ENCODE peak calls at places on chromosomes 6 and 20, in six cellular contexts. One of them, this sample, is unnamed.

GRCh38 chr20:21559305-21559704 is 45.4 kb upstream of the NKX2-2 start:
- DNase-seq in MG63: no peak
- DNase-seq in fibroblast of lung: no peak
- DNase-seq in HEK293T: no peak
- DNase-seq in RPMI8226: no peak
- DNase-seq in activated CD8-positive, alpha-beta memory T cell treated with anti-CD3 and anti-CD28 coated beads for 48 hours: no peak
- DNase-seq in this sample: no peak

GRCh38 chr6:1208876-1209275 is 103.0 kb upstream of the FOXQ1 start:
- DNase-seq in RPMI8226: no peak
- DNase-seq in activated CD8-positive, alpha-beta memory T cell treated with anti-CD3 and anti-CD28 coated beads for 48 hours: no peak
- DNase-seq in HEK293T: no peak
- DNase-seq in fibroblast of lung: no peak
- DNase-seq in MG63: no peak
- DNase-seq in this sample: no peak

GRCh38 chr6:135906542-135906941 is 55.0 kb downstream of the PDE7B start:
- DNase-seq in RPMI8226: no peak
- DNase-seq in fibroblast of lung: peak
- DNase-seq in MG63: no peak
- DNase-seq in HEK293T: no peak
- DNase-seq in activated CD8-positive, alpha-beta memory T cell treated with anti-CD3 and anti-CD28 coated beads for 48 hours: no peak
- DNase-seq in this sample: no peak

GRCh38 chr6:156827382-156827781 is 50.2 kb downstream of the ARID1B start:
- DNase-seq in HEK293T: no peak
- DNase-seq in fibroblast of lung: no peak
- DNase-seq in activated CD8-positive, alpha-beta memory T cell treated with anti-CD3 and anti-CD28 coated beads for 48 hours: no peak
- DNase-seq in RPMI8226: no peak
- DNase-seq in MG63: no peak
- DNase-seq in this sample: no peak

GRCh38 chr6:90186637-90187361 is 109.8 kb downstream of the BACH2 start:
- DNase-seq in HEK293T: no peak
- DNase-seq in activated CD8-positive, alpha-beta memory T cell treated with anti-CD3 and anti-CD28 coated beads for 48 hours: no peak
- DNase-seq in MG63: no peak
- DNase-seq in RPMI8226: no peak
- DNase-seq in fibroblast of lung: no peak
- DNase-seq in this sample: peak

GRCh38 chr20:37764333-37764935 is 70.6 kb downstream of the CTNNBL1 start:
- DNase-seq in fibroblast of lung: no peak
- DNase-seq in RPMI8226: no peak
- DNase-seq in HEK293T: no peak
- DNase-seq in activated CD8-positive, alpha-beta memory T cell treated with anti-CD3 and anti-CD28 coated beads for 48 hours: no peak
- DNase-seq in MG63: no peak
- DNase-seq in this sample: no peak

GRCh38 chr6:167963589-167964057 is 33.8 kb upstream of the KIF25 start:
- DNase-seq in RPMI8226: no peak
- DNase-seq in MG63: no peak
- DNase-seq in HEK293T: no peak
- DNase-seq in fibroblast of lung: no peak
- DNase-seq in activated CD8-positive, alpha-beta memory T cell treated with anti-CD3 and anti-CD28 coated beads for 48 hours: no peak
- DNase-seq in this sample: no peak

GRCh38 chr6:20333870-20334269 is 67.8 kb upstream of the E2F3 start:
- DNase-seq in RPMI8226: no peak
- DNase-seq in HEK293T: no peak
- DNase-seq in MG63: no peak
- DNase-seq in activated CD8-positive, alpha-beta memory T cell treated with anti-CD3 and anti-CD28 coated beads for 48 hours: no peak
- DNase-seq in fibroblast of lung: no peak
- DNase-seq in this sample: no peak

GRCh38 chr6:132322398-132322797 is 78.9 kb downstream of the MOXD1 start:
- DNase-seq in RPMI8226: no peak
- DNase-seq in MG63: no peak
- DNase-seq in HEK293T: no peak
- DNase-seq in fibroblast of lung: peak
- DNase-seq in activated CD8-positive, alpha-beta memory T cell treated with anti-CD3 and anti-CD28 coated beads for 48 hours: no peak
- DNase-seq in this sample: no peak

GRCh38 chr20:57457243-57457761 is 66.1 kb downstream of the RBM38 start:
- DNase-seq in MG63: no peak
- DNase-seq in activated CD8-positive, alpha-beta memory T cell treated with anti-CD3 and anti-CD28 coated beads for 48 hours: no peak
- DNase-seq in fibroblast of lung: no peak
- DNase-seq in RPMI8226: no peak
- DNase-seq in HEK293T: no peak
- DNase-seq in this sample: no peak

GRCh38 chr20:23656372-23656771 is 18.6 kb upstream of the CST3 start:
- DNase-seq in HEK293T: no peak
- DNase-seq in RPMI8226: no peak
- DNase-seq in fibroblast of lung: no peak
- DNase-seq in MG63: no peak
- DNase-seq in activated CD8-positive, alpha-beta memory T cell treated with anti-CD3 and anti-CD28 coated beads for 48 hours: no peak
- DNase-seq in this sample: no peak

GRCh38 chr6:170125447-170126300 is 165.2 kb downstream of the DLL1 start:
- DNase-seq in activated CD8-positive, alpha-beta memory T cell treated with anti-CD3 and anti-CD28 coated beads for 48 hours: no peak
- DNase-seq in MG63: no peak
- DNase-seq in HEK293T: no peak
- DNase-seq in fibroblast of lung: no peak
- DNase-seq in RPMI8226: no peak
- DNase-seq in this sample: no peak

GRCh38 chr6:20707166-20707485 is 172.9 kb downstream of the CDKAL1 start:
- DNase-seq in RPMI8226: no peak
- DNase-seq in MG63: no peak
- DNase-seq in activated CD8-positive, alpha-beta memory T cell treated with anti-CD3 and anti-CD28 coated beads for 48 hours: no peak
- DNase-seq in fibroblast of lung: peak
- DNase-seq in HEK293T: no peak
- DNase-seq in this sample: no peak

GRCh38 chr6:3277851-3278416 is 19.2 kb downstream of the PSMG4 start:
- DNase-seq in fibroblast of lung: no peak
- DNase-seq in HEK293T: no peak
- DNase-seq in RPMI8226: no peak
- DNase-seq in activated CD8-positive, alpha-beta memory T cell treated with anti-CD3 and anti-CD28 coated beads for 48 hours: no peak
- DNase-seq in MG63: no peak
- DNase-seq in this sample: no peak

GRCh38 chr6:35370124-35370741 is 27.9 kb downstream of the PPARD start:
- DNase-seq in HEK293T: no peak
- DNase-seq in RPMI8226: peak
- DNase-seq in activated CD8-positive, alpha-beta memory T cell treated with anti-CD3 and anti-CD28 coated beads for 48 hours: peak
- DNase-seq in fibroblast of lung: peak
- DNase-seq in MG63: peak
- DNase-seq in this sample: no peak

GRCh38 chr20:290081-290831 is at the start of gene C20orf96:
- DNase-seq in activated CD8-positive, alpha-beta memory T cell treated with anti-CD3 and anti-CD28 coated beads for 48 hours: peak
- DNase-seq in HEK293T: peak
- DNase-seq in fibroblast of lung: peak
- DNase-seq in RPMI8226: peak
- DNase-seq in MG63: peak
- DNase-seq in this sample: peak

GRCh38 chr20:38152175-38153010 is 12.7 kb downstream of the TGM2 start:
- DNase-seq in HEK293T: no peak
- DNase-seq in MG63: peak
- DNase-seq in fibroblast of lung: peak
- DNase-seq in RPMI8226: peak
- DNase-seq in activated CD8-positive, alpha-beta memory T cell treated with anti-CD3 and anti-CD28 coated beads for 48 hours: peak
- DNase-seq in this sample: no peak

GRCh38 chr6:113924199-113924791 is 46.7 kb downstream of the HDAC2 start:
- DNase-seq in RPMI8226: no peak
- DNase-seq in activated CD8-positive, alpha-beta memory T cell treated with anti-CD3 and anti-CD28 coated beads for 48 hours: no peak
- DNase-seq in fibroblast of lung: no peak
- DNase-seq in HEK293T: no peak
- DNase-seq in MG63: no peak
- DNase-seq in this sample: no peak

GRCh38 chr6:53793318-53793975 is 1.4 kb upstream of the LRRC1 start:
- DNase-seq in activated CD8-positive, alpha-beta memory T cell treated with anti-CD3 and anti-CD28 coated beads for 48 hours: no peak
- DNase-seq in RPMI8226: peak
- DNase-seq in fibroblast of lung: peak
- DNase-seq in HEK293T: peak
- DNase-seq in MG63: no peak
- DNase-seq in this sample: peak

GRCh38 chr6:137665342-137665741 is 171.1 kb upstream of the OLIG3 start:
- DNase-seq in HEK293T: peak
- DNase-seq in fibroblast of lung: no peak
- DNase-seq in MG63: no peak
- DNase-seq in activated CD8-positive, alpha-beta memory T cell treated with anti-CD3 and anti-CD28 coated beads for 48 hours: no peak
- DNase-seq in RPMI8226: no peak
- DNase-seq in this sample: no peak

GRCh38 chr6:106117579-106117978 is 31.4 kb downstream of the PRDM1 start:
- DNase-seq in RPMI8226: no peak
- DNase-seq in fibroblast of lung: no peak
- DNase-seq in HEK293T: no peak
- DNase-seq in MG63: no peak
- DNase-seq in activated CD8-positive, alpha-beta memory T cell treated with anti-CD3 and anti-CD28 coated beads for 48 hours: no peak
- DNase-seq in this sample: no peak

GRCh38 chr6:12403946-12404647 is 113.9 kb downstream of the EDN1 start:
- DNase-seq in RPMI8226: no peak
- DNase-seq in fibroblast of lung: no peak
- DNase-seq in MG63: peak
- DNase-seq in activated CD8-positive, alpha-beta memory T cell treated with anti-CD3 and anti-CD28 coated beads for 48 hours: no peak
- DNase-seq in HEK293T: no peak
- DNase-seq in this sample: no peak

GRCh38 chr20:33732166-33732970 is 572 bp downstream of the ZNF341 start:
- DNase-seq in MG63: peak
- DNase-seq in RPMI8226: peak
- DNase-seq in HEK293T: peak
- DNase-seq in activated CD8-positive, alpha-beta memory T cell treated with anti-CD3 and anti-CD28 coated beads for 48 hours: peak
- DNase-seq in fibroblast of lung: peak
- DNase-seq in this sample: peak

GRCh38 chr20:62928246-62928939 is 2.1 kb upstream of the DIDO1 start:
- DNase-seq in MG63: no peak
- DNase-seq in fibroblast of lung: no peak
- DNase-seq in HEK293T: no peak
- DNase-seq in RPMI8226: no peak
- DNase-seq in activated CD8-positive, alpha-beta memory T cell treated with anti-CD3 and anti-CD28 coated beads for 48 hours: no peak
- DNase-seq in this sample: no peak

GRCh38 chr6:33692760-33693158 is 18.7 kb downstream of the UQCC2 start:
- DNase-seq in RPMI8226: no peak
- DNase-seq in MG63: no peak
- DNase-seq in fibroblast of lung: peak
- DNase-seq in activated CD8-positive, alpha-beta memory T cell treated with anti-CD3 and anti-CD28 coated beads for 48 hours: peak
- DNase-seq in HEK293T: no peak
- DNase-seq in this sample: no peak

GRCh38 chr6:154113392-154113791 is 74.4 kb downstream of the OPRM1 start:
- DNase-seq in HEK293T: no peak
- DNase-seq in MG63: no peak
- DNase-seq in fibroblast of lung: no peak
- DNase-seq in activated CD8-positive, alpha-beta memory T cell treated with anti-CD3 and anti-CD28 coated beads for 48 hours: no peak
- DNase-seq in RPMI8226: no peak
- DNase-seq in this sample: no peak

GRCh38 chr6:123838612-123839279 is 35.1 kb downstream of the NKAIN2 start:
- DNase-seq in fibroblast of lung: no peak
- DNase-seq in HEK293T: peak
- DNase-seq in MG63: no peak
- DNase-seq in RPMI8226: no peak
- DNase-seq in activated CD8-positive, alpha-beta memory T cell treated with anti-CD3 and anti-CD28 coated beads for 48 hours: no peak
- DNase-seq in this sample: peak

GRCh38 chr6:116382587-116382986 is 11.8 kb downstream of the DSE start:
- DNase-seq in RPMI8226: no peak
- DNase-seq in activated CD8-positive, alpha-beta memory T cell treated with anti-CD3 and anti-CD28 coated beads for 48 hours: no peak
- DNase-seq in MG63: no peak
- DNase-seq in HEK293T: no peak
- DNase-seq in fibroblast of lung: peak
- DNase-seq in this sample: no peak

GRCh38 chr6:44217332-44218143 is 812 bp downstream of the MYMX start:
- DNase-seq in MG63: peak
- DNase-seq in fibroblast of lung: peak
- DNase-seq in RPMI8226: peak
- DNase-seq in HEK293T: no peak
- DNase-seq in activated CD8-positive, alpha-beta memory T cell treated with anti-CD3 and anti-CD28 coated beads for 48 hours: no peak
- DNase-seq in this sample: no peak

GRCh38 chr6:13466304-13467215 is 20.8 kb downstream of the GFOD1 start:
- DNase-seq in HEK293T: no peak
- DNase-seq in activated CD8-positive, alpha-beta memory T cell treated with anti-CD3 and anti-CD28 coated beads for 48 hours: peak
- DNase-seq in fibroblast of lung: no peak
- DNase-seq in MG63: no peak
- DNase-seq in RPMI8226: no peak
- DNase-seq in this sample: no peak

GRCh38 chr20:55540013-55540412 is 465.3 kb downstream of the CBLN4 start:
- DNase-seq in HEK293T: no peak
- DNase-seq in RPMI8226: no peak
- DNase-seq in MG63: no peak
- DNase-seq in activated CD8-positive, alpha-beta memory T cell treated with anti-CD3 and anti-CD28 coated beads for 48 hours: no peak
- DNase-seq in fibroblast of lung: no peak
- DNase-seq in this sample: no peak

GRCh38 chr6:88141641-88142298 is 24.4 kb downstream of the CNR1 start:
- DNase-seq in fibroblast of lung: no peak
- DNase-seq in RPMI8226: no peak
- DNase-seq in MG63: no peak
- DNase-seq in activated CD8-positive, alpha-beta memory T cell treated with anti-CD3 and anti-CD28 coated beads for 48 hours: no peak
- DNase-seq in HEK293T: no peak
- DNase-seq in this sample: no peak

GRCh38 chr6:159217595-159218275 is 48.5 kb downstream of the FNDC1 start:
- DNase-seq in RPMI8226: peak
- DNase-seq in fibroblast of lung: peak
- DNase-seq in HEK293T: peak
- DNase-seq in activated CD8-positive, alpha-beta memory T cell treated with anti-CD3 and anti-CD28 coated beads for 48 hours: no peak
- DNase-seq in MG63: no peak
- DNase-seq in this sample: peak

GRCh38 chr6:41430875-41431274 is 95.5 kb downstream of the NCR2 start:
- DNase-seq in HEK293T: no peak
- DNase-seq in fibroblast of lung: peak
- DNase-seq in activated CD8-positive, alpha-beta memory T cell treated with anti-CD3 and anti-CD28 coated beads for 48 hours: no peak
- DNase-seq in MG63: peak
- DNase-seq in RPMI8226: no peak
- DNase-seq in this sample: no peak

GRCh38 chr20:41574802-41575389 is 43.3 kb downstream of the CHD6 start:
- DNase-seq in fibroblast of lung: no peak
- DNase-seq in RPMI8226: no peak
- DNase-seq in activated CD8-positive, alpha-beta memory T cell treated with anti-CD3 and anti-CD28 coated beads for 48 hours: no peak
- DNase-seq in MG63: no peak
- DNase-seq in HEK293T: no peak
- DNase-seq in this sample: no peak

GRCh38 chr6:69732640-69733039 is 64.2 kb downstream of the LMBRD1 start:
- DNase-seq in activated CD8-positive, alpha-beta memory T cell treated with anti-CD3 and anti-CD28 coated beads for 48 hours: no peak
- DNase-seq in fibroblast of lung: no peak
- DNase-seq in HEK293T: no peak
- DNase-seq in RPMI8226: peak
- DNase-seq in MG63: no peak
- DNase-seq in this sample: no peak

GRCh38 chr20:20547221-20547875 is 165.1 kb downstream of the RALGAPA2 start:
- DNase-seq in HEK293T: no peak
- DNase-seq in activated CD8-positive, alpha-beta memory T cell treated with anti-CD3 and anti-CD28 coated beads for 48 hours: no peak
- DNase-seq in RPMI8226: no peak
- DNase-seq in MG63: no peak
- DNase-seq in fibroblast of lung: peak
- DNase-seq in this sample: no peak

This sample was measured in NCI-H510A.